ENCODE peak calls at places on chromosome 11, in ten cellular contexts. One of them, this sample, is unnamed.
A peak's percentile ranks its signal among the peaks of the same experiment; 100 is the strongest.

GRCh38 chr11:62925308-62925707 is 4.1 kb upstream of the CHRM1 start:
- DNase-seq in posterior vena cava: no peak
- DNase-seq in brain microvascular endothelial cell: no peak
- DNase-seq in D721Med: no peak
- DNase-seq in AG10803: no peak
- DNase-seq in endodermal cell: peak; percentile 88
- DNase-seq in head of caudate nucleus: no peak
- DNase-seq in CD8-positive, alpha-beta memory T cell: no peak
- DNase-seq in nucleus accumbens: no peak
- DNase-seq in AG09319: no peak
- DNase-seq in this sample: no peak

GRCh38 chr11:134266440-134266839 is 9.7 kb upstream of the GLB1L3 start:
- DNase-seq in posterior vena cava: no peak
- DNase-seq in brain microvascular endothelial cell: no peak
- DNase-seq in D721Med: no peak
- DNase-seq in AG10803: no peak
- DNase-seq in endodermal cell: no peak
- DNase-seq in head of caudate nucleus: no peak
- DNase-seq in CD8-positive, alpha-beta memory T cell: no peak
- DNase-seq in nucleus accumbens: no peak
- DNase-seq in AG09319: no peak
- DNase-seq in this sample: no peak

GRCh38 chr11:131486100-131486499 is 115.7 kb downstream of the NTM start:
- DNase-seq in posterior vena cava: no peak
- DNase-seq in brain microvascular endothelial cell: peak; percentile 53
- DNase-seq in D721Med: no peak
- DNase-seq in AG10803: peak; percentile 34
- DNase-seq in endodermal cell: no peak
- DNase-seq in head of caudate nucleus: no peak
- DNase-seq in CD8-positive, alpha-beta memory T cell: no peak
- DNase-seq in nucleus accumbens: no peak
- DNase-seq in AG09319: no peak
- DNase-seq in this sample: no peak

GRCh38 chr11:3022982-3023381 is 30.9 kb upstream of the NAP1L4 start:
- DNase-seq in posterior vena cava: no peak
- DNase-seq in brain microvascular endothelial cell: peak; percentile 74
- DNase-seq in D721Med: no peak
- DNase-seq in AG10803: peak; percentile 76
- DNase-seq in endodermal cell: no peak
- DNase-seq in head of caudate nucleus: no peak
- DNase-seq in CD8-positive, alpha-beta memory T cell: no peak
- DNase-seq in nucleus accumbens: no peak
- DNase-seq in AG09319: peak; percentile 30
- DNase-seq in this sample: no peak

GRCh38 chr11:126114486-126115252 is 52.0 kb upstream of the CDON start:
- DNase-seq in posterior vena cava: peak; percentile 45
- DNase-seq in brain microvascular endothelial cell: no peak
- DNase-seq in D721Med: no peak
- DNase-seq in AG10803: no peak
- DNase-seq in endodermal cell: peak; percentile 41
- DNase-seq in head of caudate nucleus: no peak
- DNase-seq in CD8-positive, alpha-beta memory T cell: no peak
- DNase-seq in nucleus accumbens: no peak
- DNase-seq in AG09319: no peak
- DNase-seq in this sample: no peak

GRCh38 chr11:111634981-111635705 is 32.9 kb downstream of the SIK2 start:
- DNase-seq in posterior vena cava: no peak
- DNase-seq in brain microvascular endothelial cell: no peak
- DNase-seq in D721Med: no peak
- DNase-seq in AG10803: peak; percentile 33
- DNase-seq in endodermal cell: no peak
- DNase-seq in head of caudate nucleus: no peak
- DNase-seq in CD8-positive, alpha-beta memory T cell: no peak
- DNase-seq in nucleus accumbens: no peak
- DNase-seq in AG09319: no peak
- DNase-seq in this sample: no peak

GRCh38 chr11:73236879-73237278 is 18.8 kb downstream of the P2RY2 start:
- DNase-seq in posterior vena cava: peak; percentile 71
- DNase-seq in brain microvascular endothelial cell: no peak
- DNase-seq in D721Med: peak; percentile 60
- DNase-seq in AG10803: no peak
- DNase-seq in endodermal cell: peak; percentile 92
- DNase-seq in head of caudate nucleus: peak; percentile 29
- DNase-seq in CD8-positive, alpha-beta memory T cell: no peak
- DNase-seq in nucleus accumbens: no peak
- DNase-seq in AG09319: no peak
- DNase-seq in this sample: no peak

GRCh38 chr11:69460540-69461257 is 20.8 kb upstream of the LINC01488 start:
- DNase-seq in posterior vena cava: peak; percentile 4
- DNase-seq in brain microvascular endothelial cell: peak; percentile 66
- DNase-seq in D721Med: no peak
- DNase-seq in AG10803: peak; percentile 87
- DNase-seq in endodermal cell: no peak
- DNase-seq in head of caudate nucleus: no peak
- DNase-seq in CD8-positive, alpha-beta memory T cell: no peak
- DNase-seq in nucleus accumbens: no peak
- DNase-seq in AG09319: no peak
- DNase-seq in this sample: no peak